ENCODE peak calls at places on chromosomes 12 and 14, in seven cellular contexts. Q, I, K, A, S, D and L are unnamed samples. For H3K9me2, the result is how much of the 10 kb centered on the place peaks cover.

GRCh38 chr14:68674538-68675232 is 118.2 kb downstream of the ZFP36L1 start:
- DNase-seq in Q (no peak), I (no peak), K (no peak), A (no peak), S (no peak), D (no peak), L (no peak)

GRCh38 chr12:124506145-124506831 is 61.1 kb downstream of the NCOR2 start:
- DNase-seq in Q (no peak), I (peak), K (peak), A (no peak), S (peak), D (no peak), L (no peak)

GRCh38 chr12:14770495-14771313 is 32.6 kb downstream of the WBP11 start:
- DNase-seq in Q (peak), I (peak), K (peak), A (peak), S (peak), D (peak), L (peak)

GRCh38 chr12:57623811-57624390 is 9.1 kb downstream of the B4GALNT1 start:
- DNase-seq in Q (no peak), I (no peak), K (no peak), A (no peak), S (no peak), D (no peak), L (no peak)

GRCh38 chr14:80669416-80669815 is 272.1 kb downstream of the CEP128 start:
- DNase-seq in Q (no peak), I (no peak), K (no peak), A (no peak), S (peak), D (no peak), L (no peak)

GRCh38 chr14:105436891-105437722 is 17.5 kb downstream of the MTA1 start:
- DNase-seq in Q (no peak), I (no peak), K (no peak), A (no peak), S (no peak), D (no peak), L (peak)

GRCh38 chr12:212799-213526 is 994 bp downstream of the SLC6A12 start:
- DNase-seq in Q (no peak), I (peak), K (peak), A (no peak), S (no peak), D (no peak), L (no peak)

GRCh38 chr12:51868821-51869489 is 18.9 kb upstream of the ANKRD33 start:
- DNase-seq in Q (no peak), I (no peak), K (peak), A (no peak), S (peak), D (peak), L (no peak)

GRCh38 chr12:102916252-102917025 is 605 bp downstream of the PAH start:
- DNase-seq in Q (no peak), I (no peak), K (no peak), A (no peak), S (no peak), D (no peak), L (no peak)
- H3K4me2 ChIP-seq in Q (no peak), I (peak), K (no peak), A (no peak), S (no peak), D (peak), L (no peak)

GRCh38 chr14:55718551-55718950 is 138.5 kb downstream of the KTN1 start:
- DNase-seq in Q (no peak), I (no peak), K (no peak), A (no peak), S (no peak), D (no peak), L (no peak)
- H3K9me2 ChIP-seq in Q (under half), I (under half), K (under half), A (under half), S (under half), D (under half), L (under half)

DNA sequence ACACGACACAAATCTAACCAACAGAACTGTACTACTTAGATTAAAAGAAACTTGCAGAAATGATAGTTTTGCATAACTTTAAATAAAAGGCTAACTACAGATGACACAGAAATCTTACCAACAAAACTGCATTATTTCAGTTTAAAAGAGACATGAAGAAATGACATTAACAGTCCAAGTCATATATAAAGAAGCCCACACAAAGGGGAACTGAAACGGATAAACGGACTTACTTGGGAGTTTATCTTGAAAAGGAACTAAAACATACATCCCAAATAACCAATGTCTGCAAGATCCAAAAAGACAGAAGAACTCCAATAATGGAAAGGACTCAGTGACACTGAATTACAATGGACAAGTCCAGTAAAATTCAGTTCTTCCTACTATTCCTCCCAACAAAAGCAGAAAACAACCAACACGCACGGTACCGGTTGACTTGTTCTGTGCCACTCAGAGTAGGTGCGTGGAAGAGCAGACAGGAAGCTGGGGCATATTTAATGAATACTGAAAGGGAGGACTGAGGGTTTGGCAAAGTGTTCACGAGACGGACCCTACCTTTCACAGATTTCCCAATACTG is 759 bp downstream of the CPM start:
- DNase-seq in Q (no peak), I (no peak), K (no peak), A (no peak), S (no peak), D (no peak), L (peak)
- H3K4me3 ChIP-seq in Q (peak), I (peak), K (peak), A (peak), S (peak), D (peak), L (peak)

DNA sequence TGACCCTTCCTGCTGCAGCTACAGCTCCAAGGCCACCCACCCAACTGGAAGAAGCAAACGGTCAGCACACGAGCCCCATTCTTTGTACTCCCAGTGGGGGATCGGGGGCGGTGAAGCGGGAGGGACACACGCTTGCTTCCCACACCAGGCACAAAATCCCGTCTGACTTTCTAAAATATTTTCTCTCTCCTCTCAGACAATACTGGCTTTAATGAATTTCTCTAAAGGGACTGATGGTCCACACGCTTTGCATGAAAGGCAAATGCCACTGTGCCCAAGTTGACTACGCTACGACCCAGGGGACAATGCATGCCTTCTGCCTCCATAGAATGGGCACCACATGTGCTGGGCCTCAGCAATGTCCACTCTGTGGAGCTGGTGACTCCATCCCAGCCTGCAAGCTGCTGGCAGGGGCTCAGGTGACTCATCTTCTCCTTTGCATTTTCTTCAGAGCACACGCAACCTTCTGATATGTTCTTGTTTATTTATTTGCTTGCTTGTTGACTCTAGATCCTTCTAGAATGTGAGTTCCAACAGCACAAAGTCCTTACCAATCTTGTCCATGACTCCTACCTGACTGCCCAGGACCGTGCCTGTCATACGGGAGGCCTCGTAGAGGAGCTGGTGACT is 15.6 kb downstream of the SYNE3 start:
- DNase-seq in Q (no peak), I (peak), K (no peak), A (no peak), S (peak), D (no peak), L (no peak)
- H3K4me2 ChIP-seq in Q (no peak), I (no peak), K (no peak), A (no peak), S (peak), D (no peak), L (no peak)

GRCh38 chr12:31479516-31480210 is 111.3 kb downstream of the DENND5B start:
- DNase-seq in Q (no peak), I (no peak), K (no peak), A (no peak), S (no peak), D (no peak), L (peak)
- H3K9me2 ChIP-seq in Q (under half), I (under half), K (under half), A (under half), S (under half), D (under half), L (under half)

DNA sequence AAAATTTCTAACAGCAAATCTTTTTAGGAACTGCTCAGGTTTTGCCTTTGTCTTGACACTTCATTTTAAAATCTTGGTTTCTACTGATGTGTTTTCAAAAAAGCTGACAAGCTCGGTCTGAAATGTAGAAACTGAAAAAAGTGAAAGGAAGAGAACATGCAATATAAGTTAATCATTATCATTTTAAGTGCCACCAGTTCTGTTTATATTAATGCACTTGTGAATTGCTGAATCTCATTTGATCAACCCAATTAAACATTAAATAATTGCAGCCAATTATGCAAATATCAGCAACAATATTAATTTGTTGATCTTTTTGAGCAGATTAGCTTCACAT is 133.8 kb downstream of the BCAT1 start:
- DNase-seq in Q (no peak), I (no peak), K (no peak), A (no peak), S (no peak), D (no peak), L (no peak)
- H3K4me3 ChIP-seq in Q (peak), I (no peak), K (no peak), A (no peak), S (no peak), D (no peak), L (no peak)